ENCODE peak calls at places on chromosome X, in five cellular contexts. T is transverse colon, L is suprapubic skin, X is spleen, J is HCT116. Q is an unnamed sample. For H3K36me3, the result is how much of the 10 kb centered on the place peaks cover.

GRCh38 chrX:116490091-116490490 is 27.3 kb upstream of the CT83 start:
- DNase-seq in X (no peak), J (no peak), L (no peak), T (no peak), Q (no peak)

GRCh38 chrX:115892056-115892708 is 278.4 kb upstream of the AGTR2 start:
- DNase-seq in L (no peak), T (peak), X (no peak), J (peak), Q (no peak)

GRCh38 chrX:39767446-39767845 is 330.3 kb downstream of the BCOR start:
- DNase-seq in X (no peak), J (no peak), T (no peak), L (no peak), Q (no peak)

GRCh38 chrX:110699109-110699508 is 96.5 kb downstream of the CHRDL1 start:
- DNase-seq in T (no peak), L (no peak), J (no peak), X (no peak), Q (no peak)

GRCh38 chrX:11648705-11649519 is 16.8 kb downstream of the ARHGAP6 start:
- DNase-seq in J (no peak), L (no peak), T (no peak), X (no peak), Q (no peak)

GRCh38 chrX:121876316-121876715 is 828.9 kb downstream of the GLUD2 start:
- DNase-seq in X (no peak), T (no peak), L (no peak), J (no peak), Q (no peak)

GRCh38 chrX:9677098-9677739 is 88.4 kb downstream of the GPR143 start:
- DNase-seq in J (no peak), L (no peak), T (peak), X (no peak), Q (no peak)

GRCh38 chrX:138847930-138848329 is 136.4 kb upstream of the FGF13 start:
- DNase-seq in J (no peak), X (no peak), T (no peak), L (no peak), Q (no peak)

GRCh38 chrX:136496359-136496767 is 1.0 kb upstream of the HTATSF1 start:
- DNase-seq in L (no peak), J (no peak), T (no peak), X (no peak), Q (no peak)

GRCh38 chrX:84168095-84168494 is 19.9 kb downstream of the RPS6KA6 start:
- DNase-seq in X (no peak), T (no peak), J (no peak), L (no peak), Q (no peak)

GRCh38 chrX:50780144-50780543 is 33.9 kb downstream of the SHROOM4 start:
- DNase-seq in X (no peak), T (no peak), J (no peak), L (no peak), Q (no peak)

GRCh38 chrX:53125506-53125905 is 31.6 kb downstream of the KANTR start:
- DNase-seq in L (no peak), T (no peak), X (no peak), J (no peak), Q (no peak)

GRCh38 chrX:6849711-6850415 is 297.6 kb upstream of the STS start:
- DNase-seq in T (no peak), J (no peak), L (no peak), X (no peak), Q (no peak)

GRCh38 chrX:13716905-13717304 is 17.5 kb downstream of the TRAPPC2 start:
- DNase-seq in J (no peak), L (no peak), T (peak), X (no peak), Q (peak)

GRCh38 chrX:40300286-40300890 is 202.6 kb upstream of the BCOR start:
- DNase-seq in X (no peak), L (no peak), J (no peak), T (no peak), Q (no peak)

GRCh38 chrX:16711219-16712115 is 1.0 kb downstream of the CTPS2 start:
- DNase-seq in L (no peak), X (no peak), J (no peak), T (no peak), Q (no peak)

GRCh38 chrX:141642979-141643378 is 53.5 kb downstream of the SPANXA2 start:
- DNase-seq in X (no peak), L (no peak), J (no peak), T (no peak), Q (no peak)

GRCh38 chrX:56763556-56764152 is 34.6 kb downstream of the NBDY start:
- DNase-seq in T (peak), L (no peak), J (no peak), X (peak), Q (no peak)

GRCh38 chrX:3514996-3515395 is 168.5 kb upstream of the MXRA5 start:
- DNase-seq in J (no peak), T (no peak), X (no peak), L (no peak), Q (no peak)

GRCh38 chrX:50617183-50617582 is 146.6 kb upstream of the DGKK start:
- DNase-seq in T (no peak), J (no peak), L (no peak), X (no peak), Q (no peak)

GRCh38 chrX:105190252-105190853 is 30.1 kb downstream of the TEX13A start:
- DNase-seq in J (no peak), X (no peak), T (peak), L (no peak), Q (no peak)

GRCh38 chrX:10444204-10444603 is 176.2 kb downstream of the MID1 start:
- DNase-seq in L (no peak), J (no peak), T (no peak), X (no peak), Q (no peak)

GRCh38 chrX:123338240-123338639 is 154.2 kb downstream of the GRIA3 start:
- DNase-seq in X (no peak), T (no peak), J (no peak), L (no peak), Q (no peak)

GRCh38 chrX:138756234-138756633 is 44.7 kb upstream of the FGF13 start:
- DNase-seq in L (no peak), J (no peak), T (no peak), X (no peak), Q (no peak)

GRCh38 chrX:20116575-20117240 is at the start of gene MAP7D2:
- DNase-seq in X (no peak), J (no peak), T (no peak), L (no peak), Q (peak)

GRCh38 chrX:40420899-40421729 is 159.7 kb upstream of the ATP6AP2 start:
- DNase-seq in L (no peak), T (no peak), X (no peak), J (no peak), Q (no peak)

GRCh38 chrX:9846631-9847030 is 60.4 kb downstream of the SHROOM2 start:
- DNase-seq in L (no peak), X (no peak), T (no peak), J (no peak), Q (no peak)

GRCh38 chrX:1261285-1261684 is 7.3 kb upstream of the CSF2RA start:
- DNase-seq in J (no peak), X (peak), L (no peak), T (no peak), Q (no peak)

GRCh38 chrX:133364201-133364600 is 51.1 kb downstream of the GPC4 start:
- DNase-seq in L (no peak), X (no peak), J (no peak), T (no peak), Q (no peak)

GRCh38 chrX:103656623-103657022 is 27.8 kb downstream of the TCEAL1 start:
- DNase-seq in L (no peak), T (no peak), X (no peak), J (peak), Q (no peak)

GRCh38 chrX:71492086-71493065 is 40.5 kb upstream of the OGT start:
- DNase-seq in L (peak), J (no peak), T (peak), X (peak), Q (peak)

GRCh38 chrX:9349572-9350259 is 115.1 kb upstream of the TBL1X start:
- DNase-seq in J (no peak), L (no peak), X (peak), T (no peak), Q (no peak)

GRCh38 chrX:21373637-21374162 is 518 bp upstream of the CNKSR2 start:
- DNase-seq in J (no peak), T (no peak), X (no peak), L (no peak), Q (no peak)

GRCh38 chrX:136767104-136767941 is 13.4 kb downstream of the ARHGEF6 start:
- DNase-seq in X (peak), L (peak), J (no peak), T (peak), Q (peak)

GRCh38 chrX:153727108-153727931 is 2.7 kb downstream of the ABCD1 start:
- DNase-seq in J (no peak), L (no peak), T (peak), X (peak), Q (no peak)

GRCh38 chrX:146456058-146456457 is 353.5 kb upstream of the CXorf51B start:
- DNase-seq in J (no peak), T (no peak), L (no peak), X (no peak), Q (no peak)

GRCh38 chrX:24925430-24925829 is 90.3 kb downstream of the ARX start:
- DNase-seq in L (no peak), J (no peak), X (no peak), T (no peak), Q (no peak)

DNA sequence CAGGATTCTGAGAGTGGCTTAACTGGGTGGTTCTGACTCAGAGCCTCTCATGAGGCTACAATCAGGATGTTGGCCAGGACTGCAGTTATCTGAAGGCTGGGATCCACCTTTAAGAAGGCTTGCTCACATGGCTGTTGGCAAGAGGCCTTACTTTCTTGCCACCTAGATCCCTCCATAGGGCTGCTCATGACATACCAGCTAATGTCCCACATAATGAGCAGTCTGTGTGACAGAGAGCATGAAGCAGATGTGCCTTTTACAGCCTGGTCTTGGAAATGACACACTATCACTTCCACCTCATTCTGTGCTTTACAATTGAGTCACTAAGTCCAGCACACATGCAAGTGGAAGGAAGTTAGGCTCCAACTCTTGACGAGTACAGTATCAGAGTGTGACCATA is 4.3 kb upstream of the RBM3 start:
- DNase-seq in L (no peak), J (no peak), X (no peak), T (no peak), Q (no peak)
- TF ChIP-seq POLR2AphosphoS5 in L (no peak), J (no peak), X (no peak), T (no peak), Q (no peak)

GRCh38 chrX:100636321-100636991 is at the start of gene TSPAN6:
- DNase-seq in L (peak), X (peak), J (peak), T (peak), Q (peak)
- TF ChIP-seq POLR2A in L (no peak), X (no peak), J (no peak), T (peak), Q (no peak)

GRCh38 chrX:130012683-130013082 is 30.2 kb downstream of the BCORL1 start:
- DNase-seq in T (no peak), J (no peak), L (no peak), X (peak), Q (no peak)
- H3K36me3 ChIP-seq in T (under half), J (under half), L (under half), X (under half), Q (under half)

GRCh38 chrX:155216179-155216939 is at the start of gene VBP1:
- DNase-seq in L (peak), J (peak), X (peak), T (peak), Q (peak)
- TF ChIP-seq POLR2AphosphoS5 in L (peak), J (peak), X (peak), T (no peak), Q (peak)

GRCh38 chrX:2385224-2385623 is 115.6 kb downstream of the DHRSX start:
- DNase-seq in J (peak), T (no peak), L (no peak), X (no peak), Q (no peak)

GRCh38 chrX:2388669-2389068 is 112.1 kb downstream of the DHRSX start:
- DNase-seq in T (no peak), L (no peak), X (no peak), J (no peak), Q (no peak)

GRCh38 chrX:2390754-2391153 is 110.0 kb downstream of the DHRSX start:
- DNase-seq in X (no peak), J (no peak), T (no peak), L (no peak), Q (no peak)

GRCh38 chrX:2389324-2389723 is 111.5 kb downstream of the DHRSX start:
- DNase-seq in L (no peak), X (no peak), T (no peak), J (no peak), Q (no peak)

GRCh38 chrX:2387614-2388239 is 113.0 kb downstream of the DHRSX start:
- DNase-seq in T (no peak), J (no peak), L (no peak), X (no peak), Q (no peak)
- TF ChIP-seq POLR2A in T (no peak), J (no peak), L (no peak), X (no peak), Q (no peak)

GRCh38 chrX:69630147-69630546 is 14.2 kb downstream of the EDA start:
- DNase-seq in X (no peak), T (no peak), L (no peak), J (no peak), Q (no peak)
- H3K36me3 ChIP-seq in X (under half), T (under half), L (under half), J (under half), Q (under half)